ENCODE peak calls at places on chromosomes 11 and 22, in ten cellular contexts. One of them, this sample, is unnamed.

GRCh38 chr22:37269930-37270678 is 12.2 kb upstream of the CYTH4 start:
- DNase-seq in glutamatergic neuron: no peak
- DNase-seq in fibroblast of pulmonary artery: no peak
- DNase-seq in AG04450: no peak
- DNase-seq in fibroblast of lung: no peak
- DNase-seq in uterus: no peak
- DNase-seq in foreskin fibroblast: no peak
- DNase-seq in ascending aorta: no peak
- DNase-seq in GM12865: no peak
- DNase-seq in coronary artery: no peak
- DNase-seq in this sample: no peak

GRCh38 chr22:36659762-36660509 is 43.6 kb downstream of the CACNG2 start:
- DNase-seq in GM12865: peak
- DNase-seq in fibroblast of lung: peak
- DNase-seq in foreskin fibroblast: peak
- DNase-seq in coronary artery: peak
- DNase-seq in fibroblast of pulmonary artery: peak
- DNase-seq in AG04450: peak
- DNase-seq in uterus: peak
- DNase-seq in ascending aorta: peak
- DNase-seq in glutamatergic neuron: no peak
- DNase-seq in this sample: peak

GRCh38 chr22:31947296-31947695 is 3.0 kb downstream of the YWHAH start:
- DNase-seq in coronary artery: no peak
- DNase-seq in fibroblast of pulmonary artery: peak
- DNase-seq in fibroblast of lung: no peak
- DNase-seq in glutamatergic neuron: no peak
- DNase-seq in AG04450: no peak
- DNase-seq in GM12865: peak
- DNase-seq in foreskin fibroblast: no peak
- DNase-seq in uterus: no peak
- DNase-seq in ascending aorta: no peak
- DNase-seq in this sample: no peak

GRCh38 chr22:39908737-39909136 is 7.9 kb downstream of the GRAP2 start:
- DNase-seq in ascending aorta: no peak
- DNase-seq in glutamatergic neuron: no peak
- DNase-seq in AG04450: no peak
- DNase-seq in fibroblast of lung: peak
- DNase-seq in uterus: no peak
- DNase-seq in coronary artery: no peak
- DNase-seq in foreskin fibroblast: peak
- DNase-seq in fibroblast of pulmonary artery: no peak
- DNase-seq in GM12865: peak
- DNase-seq in this sample: no peak

GRCh38 chr22:49935561-49935960 is 17.1 kb downstream of the CRELD2 start:
- DNase-seq in GM12865: no peak
- DNase-seq in fibroblast of pulmonary artery: peak
- DNase-seq in coronary artery: no peak
- DNase-seq in ascending aorta: no peak
- DNase-seq in AG04450: no peak
- DNase-seq in foreskin fibroblast: peak
- DNase-seq in glutamatergic neuron: no peak
- DNase-seq in fibroblast of lung: no peak
- DNase-seq in uterus: no peak
- DNase-seq in this sample: no peak

GRCh38 chr22:38735465-38736256 is 20.1 kb downstream of the SUN2 start:
- DNase-seq in glutamatergic neuron: no peak
- DNase-seq in GM12865: peak
- DNase-seq in ascending aorta: no peak
- DNase-seq in foreskin fibroblast: no peak
- DNase-seq in fibroblast of pulmonary artery: no peak
- DNase-seq in uterus: no peak
- DNase-seq in AG04450: no peak
- DNase-seq in coronary artery: no peak
- DNase-seq in fibroblast of lung: no peak
- DNase-seq in this sample: no peak

GRCh38 chr11:59756845-59757244 is 1.7 kb downstream of the STX3 start:
- DNase-seq in glutamatergic neuron: no peak
- DNase-seq in fibroblast of lung: peak
- DNase-seq in foreskin fibroblast: no peak
- DNase-seq in fibroblast of pulmonary artery: peak
- DNase-seq in uterus: peak
- DNase-seq in coronary artery: no peak
- DNase-seq in AG04450: no peak
- DNase-seq in GM12865: no peak
- DNase-seq in ascending aorta: no peak
- DNase-seq in this sample: no peak

GRCh38 chr11:134730596-134731538 is 318.8 kb upstream of the B3GAT1 start:
- DNase-seq in ascending aorta: no peak
- DNase-seq in foreskin fibroblast: no peak
- DNase-seq in GM12865: no peak
- DNase-seq in AG04450: no peak
- DNase-seq in coronary artery: no peak
- DNase-seq in fibroblast of pulmonary artery: no peak
- DNase-seq in uterus: no peak
- DNase-seq in glutamatergic neuron: no peak
- DNase-seq in fibroblast of lung: no peak
- DNase-seq in this sample: no peak

GRCh38 chr22:42780070-42780540 is 59.4 kb upstream of the A4GALT start:
- DNase-seq in AG04450: peak
- DNase-seq in GM12865: peak
- DNase-seq in fibroblast of lung: peak
- DNase-seq in fibroblast of pulmonary artery: peak
- DNase-seq in foreskin fibroblast: peak
- DNase-seq in uterus: peak
- DNase-seq in glutamatergic neuron: no peak
- DNase-seq in coronary artery: peak
- DNase-seq in ascending aorta: no peak
- DNase-seq in this sample: no peak

GRCh38 chr11:78961186-78961782 is 386.6 kb upstream of the NARS2 start:
- DNase-seq in uterus: no peak
- DNase-seq in ascending aorta: no peak
- DNase-seq in coronary artery: no peak
- DNase-seq in fibroblast of lung: peak
- DNase-seq in fibroblast of pulmonary artery: peak
- DNase-seq in foreskin fibroblast: no peak
- DNase-seq in GM12865: peak
- DNase-seq in glutamatergic neuron: peak
- DNase-seq in AG04450: no peak
- DNase-seq in this sample: no peak

GRCh38 chr22:37843746-37844089 is 416 bp downstream of the ANKRD54 start:
- DNase-seq in uterus: no peak
- DNase-seq in GM12865: peak
- DNase-seq in coronary artery: no peak
- DNase-seq in fibroblast of lung: no peak
- DNase-seq in foreskin fibroblast: peak
- DNase-seq in ascending aorta: no peak
- DNase-seq in AG04450: no peak
- DNase-seq in fibroblast of pulmonary artery: no peak
- DNase-seq in glutamatergic neuron: peak
- DNase-seq in this sample: no peak

GRCh38 chr11:75445315-75445953 is 12.4 kb upstream of the KLHL35 start:
- DNase-seq in fibroblast of pulmonary artery: peak
- DNase-seq in GM12865: peak
- DNase-seq in foreskin fibroblast: peak
- DNase-seq in glutamatergic neuron: peak
- DNase-seq in ascending aorta: peak
- DNase-seq in AG04450: no peak
- DNase-seq in coronary artery: no peak
- DNase-seq in uterus: peak
- DNase-seq in fibroblast of lung: peak
- DNase-seq in this sample: peak

GRCh38 chr11:2041963-2042362 is 44.3 kb upstream of the H19 start:
- DNase-seq in ascending aorta: no peak
- DNase-seq in GM12865: no peak
- DNase-seq in AG04450: no peak
- DNase-seq in uterus: no peak
- DNase-seq in fibroblast of lung: no peak
- DNase-seq in glutamatergic neuron: no peak
- DNase-seq in coronary artery: no peak
- DNase-seq in foreskin fibroblast: no peak
- DNase-seq in fibroblast of pulmonary artery: no peak
- DNase-seq in this sample: no peak

GRCh38 chr22:19641983-19642451 is 72.3 kb upstream of the SEPTIN5 start:
- DNase-seq in fibroblast of pulmonary artery: no peak
- DNase-seq in fibroblast of lung: no peak
- DNase-seq in foreskin fibroblast: no peak
- DNase-seq in glutamatergic neuron: no peak
- DNase-seq in uterus: no peak
- DNase-seq in coronary artery: peak
- DNase-seq in GM12865: no peak
- DNase-seq in ascending aorta: no peak
- DNase-seq in AG04450: no peak
- DNase-seq in this sample: no peak

GRCh38 chr22:19640306-19640705 is 74.0 kb upstream of the SEPTIN5 start:
- DNase-seq in GM12865: no peak
- DNase-seq in coronary artery: no peak
- DNase-seq in glutamatergic neuron: no peak
- DNase-seq in ascending aorta: no peak
- DNase-seq in fibroblast of lung: no peak
- DNase-seq in AG04450: no peak
- DNase-seq in foreskin fibroblast: no peak
- DNase-seq in uterus: no peak
- DNase-seq in fibroblast of pulmonary artery: no peak
- DNase-seq in this sample: no peak

GRCh38 chr22:19639610-19640135 is 74.6 kb upstream of the SEPTIN5 start:
- DNase-seq in uterus: no peak
- DNase-seq in AG04450: no peak
- DNase-seq in coronary artery: peak
- DNase-seq in fibroblast of pulmonary artery: no peak
- DNase-seq in foreskin fibroblast: no peak
- DNase-seq in ascending aorta: no peak
- DNase-seq in glutamatergic neuron: no peak
- DNase-seq in fibroblast of lung: no peak
- DNase-seq in GM12865: no peak
- DNase-seq in this sample: no peak

GRCh38 chr22:19643448-19644313 is 70.6 kb upstream of the SEPTIN5 start:
- DNase-seq in ascending aorta: no peak
- DNase-seq in uterus: no peak
- DNase-seq in fibroblast of lung: no peak
- DNase-seq in fibroblast of pulmonary artery: no peak
- DNase-seq in GM12865: no peak
- DNase-seq in AG04450: no peak
- DNase-seq in foreskin fibroblast: no peak
- DNase-seq in coronary artery: peak
- DNase-seq in glutamatergic neuron: no peak
- DNase-seq in this sample: no peak

GRCh38 chr22:19641254-19641982 is 72.9 kb upstream of the SEPTIN5 start:
- DNase-seq in coronary artery: peak
- DNase-seq in foreskin fibroblast: no peak
- DNase-seq in fibroblast of pulmonary artery: peak
- DNase-seq in AG04450: no peak
- DNase-seq in ascending aorta: no peak
- DNase-seq in uterus: no peak
- DNase-seq in fibroblast of lung: no peak
- DNase-seq in glutamatergic neuron: peak
- DNase-seq in GM12865: no peak
- DNase-seq in this sample: no peak
- TF ChIP-seq CTCF in coronary artery: no peak
- TF ChIP-seq CTCF in foreskin fibroblast: peak
- TF ChIP-seq CTCF in fibroblast of pulmonary artery: peak
- TF ChIP-seq CTCF in AG04450: peak
- TF ChIP-seq CTCF in ascending aorta: no peak
- TF ChIP-seq CTCF in uterus: no peak
- TF ChIP-seq CTCF in fibroblast of lung: peak
- TF ChIP-seq CTCF in glutamatergic neuron: peak
- TF ChIP-seq CTCF in GM12865: peak
- TF ChIP-seq CTCF in this sample: no peak

DNA sequence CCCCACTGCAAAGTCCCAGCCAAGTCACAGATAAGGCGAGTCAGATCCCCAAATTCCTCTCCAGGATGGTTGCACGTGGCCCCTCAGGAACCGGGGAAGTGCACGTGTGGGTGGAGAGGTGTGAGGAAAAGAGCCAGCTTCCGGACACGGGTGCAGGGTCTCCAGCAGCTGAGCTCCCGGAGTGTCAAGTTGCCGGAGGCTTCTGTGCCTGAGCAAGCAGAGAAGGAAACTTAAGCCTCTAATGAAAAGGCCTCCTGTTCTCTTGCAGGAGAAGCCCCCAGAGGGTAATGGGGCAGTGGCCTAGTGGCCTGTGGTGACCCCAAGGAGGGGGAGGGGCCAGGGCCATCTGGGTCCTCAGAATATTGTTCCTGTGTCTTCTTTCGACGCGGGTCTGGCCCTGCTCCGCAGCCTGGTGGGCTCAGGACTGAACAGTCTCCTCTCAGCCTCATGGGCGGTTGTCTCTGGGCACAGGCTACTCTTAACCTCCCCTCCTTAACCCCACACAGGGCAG is 147.9 kb downstream of the FEZ1 start:
- DNase-seq in coronary artery: no peak
- DNase-seq in uterus: no peak
- DNase-seq in ascending aorta: no peak
- DNase-seq in foreskin fibroblast: no peak
- DNase-seq in AG04450: no peak
- DNase-seq in fibroblast of pulmonary artery: no peak
- DNase-seq in glutamatergic neuron: peak
- DNase-seq in GM12865: no peak
- DNase-seq in fibroblast of lung: no peak
- DNase-seq in this sample: no peak
- TF ChIP-seq CTCF in coronary artery: no peak
- TF ChIP-seq CTCF in uterus: no peak
- TF ChIP-seq CTCF in ascending aorta: no peak
- TF ChIP-seq CTCF in foreskin fibroblast: no peak
- TF ChIP-seq CTCF in AG04450: no peak
- TF ChIP-seq CTCF in fibroblast of pulmonary artery: no peak
- TF ChIP-seq CTCF in glutamatergic neuron: no peak
- TF ChIP-seq CTCF in GM12865: no peak
- TF ChIP-seq CTCF in fibroblast of lung: no peak
- TF ChIP-seq CTCF in this sample: no peak

DNA sequence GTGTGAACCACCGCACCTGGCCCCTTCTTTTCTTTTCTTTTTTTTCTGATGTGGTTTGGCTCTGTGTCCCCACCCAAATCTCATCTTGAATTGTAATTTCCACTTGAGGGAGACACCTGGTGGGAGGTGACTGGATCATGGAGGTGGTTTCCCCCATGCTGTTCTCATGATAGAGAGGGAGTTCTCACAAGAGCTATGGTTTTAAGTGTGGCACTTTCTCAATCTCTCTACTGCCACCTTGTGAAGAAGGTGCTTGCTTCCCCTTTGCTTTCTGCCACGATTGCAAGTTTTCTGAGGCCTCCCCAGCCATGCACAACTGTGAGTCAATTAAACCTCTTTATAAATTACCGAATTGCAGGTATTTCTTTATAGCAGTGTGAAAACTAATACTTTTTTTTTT is 4.9 kb upstream of the TCN2 start:
- DNase-seq in coronary artery: no peak
- DNase-seq in fibroblast of lung: peak
- DNase-seq in uterus: no peak
- DNase-seq in glutamatergic neuron: no peak
- DNase-seq in GM12865: peak
- DNase-seq in ascending aorta: no peak
- DNase-seq in fibroblast of pulmonary artery: peak
- DNase-seq in foreskin fibroblast: no peak
- DNase-seq in AG04450: no peak
- DNase-seq in this sample: no peak
- TF ChIP-seq CTCF in coronary artery: no peak
- TF ChIP-seq CTCF in fibroblast of lung: peak
- TF ChIP-seq CTCF in uterus: no peak
- TF ChIP-seq CTCF in glutamatergic neuron: no peak
- TF ChIP-seq CTCF in GM12865: peak
- TF ChIP-seq CTCF in ascending aorta: no peak
- TF ChIP-seq CTCF in fibroblast of pulmonary artery: peak
- TF ChIP-seq CTCF in foreskin fibroblast: peak
- TF ChIP-seq CTCF in AG04450: peak
- TF ChIP-seq CTCF in this sample: no peak

GRCh38 chr11:121321614-121322243 is 29.2 kb downstream of the SC5D start:
- DNase-seq in AG04450: no peak
- DNase-seq in foreskin fibroblast: no peak
- DNase-seq in fibroblast of pulmonary artery: peak
- DNase-seq in uterus: no peak
- DNase-seq in fibroblast of lung: peak
- DNase-seq in GM12865: peak
- DNase-seq in coronary artery: no peak
- DNase-seq in glutamatergic neuron: no peak
- DNase-seq in ascending aorta: no peak
- DNase-seq in this sample: no peak
- TF ChIP-seq CTCF in AG04450: no peak
- TF ChIP-seq CTCF in foreskin fibroblast: peak
- TF ChIP-seq CTCF in fibroblast of pulmonary artery: peak
- TF ChIP-seq CTCF in uterus: peak
- TF ChIP-seq CTCF in fibroblast of lung: peak
- TF ChIP-seq CTCF in GM12865: peak
- TF ChIP-seq CTCF in coronary artery: no peak
- TF ChIP-seq CTCF in glutamatergic neuron: no peak
- TF ChIP-seq CTCF in ascending aorta: no peak
- TF ChIP-seq CTCF in this sample: no peak

This sample was measured in omental fat pad.